ENCODE peak calls at places on chromosomes 3 and 15, in eight cellular contexts. V is HL-60, M is substantia nigra, F is ovary, P is NCI-H446, T is germinal center, N is T1000, O is adrenal gland. Y is an unnamed sample.

GRCh38 chr3:105526349-105527111 is 159.8 kb downstream of the ALCAM start:
- DNase-seq in V (no peak), N (no peak), O (no peak), T (no peak), P (no peak), M (no peak), F (no peak), Y (no peak)

GRCh38 chr3:174531262-174531982 is 327.7 kb upstream of the NAALADL2 start:
- DNase-seq in V (no peak), P (no peak), F (no peak), M (no peak), N (no peak), O (no peak), T (no peak), Y (no peak)

GRCh38 chr3:155352900-155353490 is 59.5 kb upstream of the STRIT1 start:
- DNase-seq in V (no peak), F (no peak), T (peak; percentile 30), P (peak; percentile 72), N (no peak), M (no peak), O (no peak), Y (no peak)

GRCh38 chr15:93088200-93088980 is 621 bp downstream of the RGMA start:
- DNase-seq in M (no peak), O (no peak), N (peak; percentile 19), F (peak; percentile 46), V (peak; percentile 15), P (no peak), T (peak; percentile 41), Y (no peak)

GRCh38 chr15:29093696-29094343 is 175.8 kb downstream of the NSMCE3 start:
- DNase-seq in T (no peak), P (no peak), V (no peak), O (no peak), N (no peak), F (no peak), M (no peak), Y (no peak)

GRCh38 chr15:50909044-50909342 is 510 bp downstream of the AP4E1 start:
- DNase-seq in M (no peak), N (no peak), V (no peak), F (no peak), O (no peak), P (no peak), T (no peak), Y (no peak)

GRCh38 chr15:66387176-66388056 is 704 bp downstream of the MAP2K1 start:
- DNase-seq in F (peak; percentile 63), P (peak; percentile 20), N (peak; percentile 46), T (peak; percentile 49), M (peak; percentile 61), V (no peak), O (peak; percentile 76), Y (peak; percentile 16)

GRCh38 chr3:8491750-8492149 is 9.9 kb upstream of the LMCD1 start:
- DNase-seq in F (no peak), P (no peak), V (no peak), T (no peak), O (no peak), N (no peak), M (no peak), Y (no peak)

GRCh38 chr15:76973362-76973743 is 21.6 kb upstream of the PSTPIP1 start:
- DNase-seq in M (no peak), F (no peak), O (no peak), P (peak; percentile 64), V (no peak), N (no peak), T (peak; percentile 35), Y (no peak)

GRCh38 chr3:24510030-24510648 is 15.5 kb upstream of the THRB start:
- DNase-seq in N (no peak), P (no peak), T (no peak), M (no peak), O (no peak), F (no peak), V (no peak), Y (no peak)

GRCh38 chr3:114451561-114452018 is 157.8 kb downstream of the TIGIT start:
- DNase-seq in M (no peak), T (no peak), O (no peak), F (peak; percentile 47), V (no peak), N (no peak), P (no peak), Y (no peak)

GRCh38 chr3:59085976-59086375 is 36.2 kb upstream of the CFAP20DC start:
- DNase-seq in F (no peak), P (no peak), M (no peak), T (no peak), V (no peak), O (no peak), N (no peak), Y (no peak)

GRCh38 chr3:183315739-183316138 is 62.7 kb downstream of the B3GNT5 start:
- DNase-seq in T (no peak), F (no peak), N (no peak), O (no peak), M (no peak), V (no peak), P (no peak), Y (no peak)

GRCh38 chr15:88467935-88468528 is 524 bp downstream of the MRPS11 start:
- DNase-seq in P (no peak), M (no peak), F (no peak), N (no peak), O (no peak), V (no peak), T (peak; percentile 15), Y (no peak)

GRCh38 chr15:65414841-65415621 is 7.7 kb downstream of the IGDCC4 start:
- DNase-seq in P (peak; percentile 92), T (no peak), V (no peak), N (no peak), F (peak; percentile 31), O (no peak), M (no peak), Y (peak; percentile 81)

GRCh38 chr3:119609301-119609700 is 11.6 kb downstream of the PLA1A start:
- DNase-seq in P (no peak), V (no peak), T (no peak), M (no peak), O (no peak), F (no peak), N (no peak), Y (no peak)

GRCh38 chr3:143226678-143227291 is 107.2 kb downstream of the CHST2 start:
- DNase-seq in F (no peak), V (no peak), P (no peak), N (no peak), O (no peak), M (no peak), T (no peak), Y (no peak)

GRCh38 chr3:55488398-55489055 is 1.4 kb upstream of the WNT5A start:
- DNase-seq in T (peak; percentile 78), P (no peak), F (peak; percentile 76), O (peak; percentile 66), M (no peak), V (peak; percentile 2), N (peak; percentile 61), Y (no peak)

GRCh38 chr15:29346998-29347397 is 77.4 kb upstream of the NSMCE3 start:
- DNase-seq in O (no peak), F (no peak), P (no peak), T (no peak), N (no peak), M (no peak), V (no peak), Y (no peak)